ENCODE peak calls at places on chromosomes 2 and 18, in ten cellular contexts. B is NB4; T is pancreas; M is HL-60; U is hippocampal formation; E is HEK293T; X is CD8-positive, alpha-beta memory T cell; F is activated naive CD4-positive, alpha-beta T cell; J is psoas muscle; R is right atrium auricular region. O is an unnamed sample.

GRCh38 chr2:27212626-27213471 is 781 bp upstream of the SLC5A6 start:
- DNase-seq in B (peak), M (peak), J (no peak), T (no peak), R (no peak), X (peak), E (no peak), U (no peak), F (peak), O (peak)

GRCh38 chr2:223020971-223021675 is 30.9 kb upstream of the KCNE4 start:
- DNase-seq in X (no peak), T (no peak), U (no peak), R (no peak), J (no peak), F (no peak), E (no peak), B (no peak), M (no peak), O (no peak)

GRCh38 chr2:180656455-180656847 is 324.0 kb upstream of the UBE2E3 start:
- DNase-seq in R (no peak), B (no peak), T (no peak), J (no peak), E (no peak), X (no peak), M (no peak), F (no peak), U (no peak), O (no peak)

GRCh38 chr2:182933629-182934028 is 67.2 kb upstream of the FRZB start:
- DNase-seq in J (no peak), M (no peak), E (no peak), F (no peak), B (no peak), X (no peak), T (no peak), R (no peak), U (no peak), O (no peak)

GRCh38 chr18:8689431-8689830 is 15.9 kb upstream of the MTCL1 start:
- DNase-seq in T (no peak), R (no peak), B (no peak), M (no peak), X (no peak), U (no peak), J (no peak), E (no peak), F (no peak), O (no peak)

GRCh38 chr2:34549710-34550345 is 950.7 kb upstream of the FAM98A start:
- DNase-seq in X (no peak), F (no peak), T (no peak), E (no peak), U (no peak), B (no peak), J (no peak), M (no peak), R (no peak), O (no peak)

GRCh38 chr2:163659224-163659623 is 76.6 kb downstream of the FIGN start:
- DNase-seq in X (no peak), U (no peak), R (no peak), F (no peak), M (no peak), T (no peak), J (no peak), B (no peak), E (no peak), O (no peak)

GRCh38 chr2:96449637-96450036 is 55.5 kb downstream of the NEURL3 start:
- DNase-seq in B (no peak), E (no peak), X (no peak), J (no peak), R (no peak), M (no peak), F (no peak), U (no peak), T (no peak), O (no peak)

GRCh38 chr18:59783138-59783537 is 85.9 kb upstream of the CCBE1 start:
- DNase-seq in U (no peak), J (no peak), B (peak), F (no peak), E (peak), M (peak), X (no peak), T (no peak), R (no peak), O (peak)

GRCh38 chr2:170582747-170583463 is 132.2 kb upstream of the SP5 start:
- DNase-seq in F (no peak), M (no peak), J (no peak), R (no peak), T (no peak), U (peak), E (no peak), X (no peak), B (no peak), O (peak)

GRCh38 chr2:112121682-112122254 is 16.4 kb upstream of the FBLN7 start:
- DNase-seq in R (no peak), X (peak), U (peak), F (no peak), J (no peak), T (no peak), B (peak), M (peak), E (peak), O (no peak)

GRCh38 chr2:209380278-209380677 is 43.6 kb upstream of the MAP2 start:
- DNase-seq in E (no peak), F (no peak), J (no peak), X (no peak), B (peak), T (no peak), R (no peak), U (no peak), M (no peak), O (no peak)

GRCh38 chr2:204899983-204900382 is 354.7 kb downstream of the PARD3B start:
- DNase-seq in E (no peak), T (no peak), M (no peak), F (no peak), U (no peak), B (no peak), J (no peak), X (no peak), R (no peak), O (no peak)

GRCh38 chr2:47906261-47907096 is at the start of gene FBXO11:
- DNase-seq in J (peak), E (peak), X (peak), M (peak), U (peak), R (peak), F (peak), B (peak), T (peak), O (peak)

GRCh38 chr2:16462965-16463364 is 202.7 kb downstream of the CYRIA start:
- DNase-seq in R (no peak), X (no peak), U (no peak), T (no peak), B (no peak), J (no peak), M (no peak), E (no peak), F (no peak), O (no peak)

GRCh38 chr2:233381013-233381995 is 27.0 kb downstream of the DGKD start:
- DNase-seq in X (no peak), R (no peak), U (no peak), E (no peak), F (no peak), T (no peak), J (no peak), M (no peak), B (peak), O (no peak)

O was measured in WERI-Rb-1.